ENCODE peak calls at places on chromosome 5, in eight cellular contexts. B is activated B cell treated with CpG ODN at 0.5 μM for 24 hours; L is RCC 7860; A is stimulated activated CD8-positive, alpha-beta memory T cell treated with anti-CD3 and anti-CD28 coated beads, Interleukin-12 subunit alpha, Interleukin-12 subunit beta, amount 100 ng/mL, for 1 hour; U is pancreas; J is Daoy; W is T-helper 17 cell; D is NCI-H187. Z is an unnamed sample.

GRCh38 chr5:84518370-84518769 is 133.7 kb upstream of the EDIL3 start:
- DNase-seq in B (no peak), L (no peak), A (no peak), U (no peak), J (no peak), W (no peak), D (no peak), Z (no peak)

GRCh38 chr5:130282044-130282443 is 377.8 kb downstream of the CHSY3 start:
- DNase-seq in B (no peak), L (no peak), A (no peak), U (no peak), J (no peak), W (no peak), D (no peak), Z (no peak)

GRCh38 chr5:146291421-146292074 is 47.1 kb upstream of the POU4F3 start:
- DNase-seq in B (no peak), L (peak), A (no peak), U (no peak), J (peak), W (no peak), D (no peak), Z (no peak)

GRCh38 chr5:76431779-76432178 is 28.7 kb downstream of the IQGAP2 start:
- DNase-seq in B (no peak), L (no peak), A (no peak), U (no peak), J (no peak), W (no peak), D (no peak), Z (no peak)

GRCh38 chr5:60503771-60504170 is 196.2 kb downstream of the DEPDC1B start:
- DNase-seq in B (no peak), L (no peak), A (no peak), U (no peak), J (no peak), W (no peak), D (no peak), Z (no peak)

GRCh38 chr5:34657550-34657921 is 1.4 kb downstream of the RAI14 start:
- DNase-seq in B (no peak), L (peak), A (no peak), U (no peak), J (peak), W (no peak), D (no peak), Z (peak)

GRCh38 chr5:75885849-75886596 is 168.8 kb upstream of the POC5 start:
- DNase-seq in B (no peak), L (no peak), A (no peak), U (no peak), J (peak), W (no peak), D (no peak), Z (peak)

GRCh38 chr5:126450388-126450787 is 27.2 kb downstream of the GRAMD2B start:
- DNase-seq in B (no peak), L (no peak), A (no peak), U (no peak), J (peak), W (no peak), D (no peak), Z (no peak)

GRCh38 chr5:16037121-16037520 is 142.5 kb downstream of the MARCHF11 start:
- DNase-seq in B (no peak), L (peak), A (no peak), U (no peak), J (peak), W (no peak), D (no peak), Z (no peak)

Z was measured in islet precursor cell.